ENCODE peak calls at places on chromosomes 1 and 21, in seven cellular contexts. N, A, K, V, X, C and U are unnamed samples.

GRCh38 chr1:30681782-30682181 is 41.6 kb downstream of the MATN1 start:
- DNase-seq in N (no peak), A (no peak), K (peak; percentile 28), V (no peak), X (no peak), C (no peak), U (no peak)

GRCh38 chr1:228765543-228765942 is 30.3 kb downstream of the RHOU start:
- DNase-seq in N (no peak), A (no peak), K (no peak), V (no peak), X (no peak), C (no peak), U (no peak)

GRCh38 chr1:165355977-165356811 is at the start of gene LMX1A:
- DNase-seq in N (peak; percentile 68), A (peak; percentile 57), K (no peak), V (no peak), X (no peak), C (no peak), U (peak; percentile 20)

GRCh38 chr1:70667771-70668170 is 256.7 kb downstream of the CTH start:
- DNase-seq in N (no peak), A (no peak), K (no peak), V (no peak), X (no peak), C (no peak), U (no peak)

GRCh38 chr1:231241751-231242150 is 739 bp downstream of the GNPAT start:
- DNase-seq in N (peak; percentile 16), A (no peak), K (no peak), V (peak; percentile 38), X (no peak), C (no peak), U (peak; percentile 7)

GRCh38 chr1:234262754-234263105 is 110.5 kb upstream of the COA6 start:
- DNase-seq in N (no peak), A (no peak), K (no peak), V (no peak), X (no peak), C (no peak), U (no peak)

GRCh38 chr1:16905112-16905855 is 9.5 kb downstream of the RNU1-2 start:
- DNase-seq in N (peak; percentile 76), A (peak; percentile 66), K (no peak), V (peak; percentile 77), X (peak; percentile 44), C (peak; percentile 27), U (no peak)

GRCh38 chr1:153827168-153827964 is 52.2 kb downstream of the SLC27A3 start:
- DNase-seq in N (no peak), A (no peak), K (no peak), V (no peak), X (no peak), C (no peak), U (no peak)

GRCh38 chr1:150364231-150365003 is 470 bp downstream of the RPRD2 start:
- DNase-seq in N (peak; percentile 89), A (peak; percentile 64), K (peak; percentile 80), V (peak; percentile 78), X (peak; percentile 83), C (peak; percentile 68), U (peak; percentile 50)

GRCh38 chr1:90558126-90558525 is 159.0 kb downstream of the BARHL2 start:
- DNase-seq in N (no peak), A (no peak), K (no peak), V (no peak), X (no peak), C (no peak), U (no peak)

GRCh38 chr1:147622731-147623130 is 47.6 kb downstream of the ACP6 start:
- DNase-seq in N (no peak), A (no peak), K (no peak), V (no peak), X (no peak), C (no peak), U (no peak)

GRCh38 chr1:5973771-5974170 is 18.5 kb downstream of the NPHP4 start:
- DNase-seq in N (peak; percentile 41), A (peak; percentile 35), K (peak; percentile 28), V (no peak), X (peak; percentile 82), C (no peak), U (no peak)

GRCh38 chr1:29032839-29033238 is 90.9 kb downstream of the TMEM200B start:
- DNase-seq in N (no peak), A (no peak), K (no peak), V (no peak), X (no peak), C (no peak), U (no peak)

GRCh38 chr1:84031928-84032327 is 33.0 kb upstream of the TTLL7 start:
- DNase-seq in N (no peak), A (no peak), K (no peak), V (no peak), X (no peak), C (no peak), U (no peak)

GRCh38 chr1:245121523-245121922 is 33.3 kb upstream of the KIF26B start:
- DNase-seq in N (no peak), A (peak; percentile 40), K (no peak), V (no peak), X (no peak), C (no peak), U (no peak)

GRCh38 chr1:217135987-217136894 is 413.0 kb upstream of the ESRRG start:
- DNase-seq in N (peak; percentile 45), A (peak; percentile 54), K (no peak), V (no peak), X (no peak), C (no peak), U (no peak)

GRCh38 chr21:25313891-25314646 is 293.2 kb downstream of the MRPL39 start:
- DNase-seq in N (no peak), A (no peak), K (no peak), V (peak; percentile 63), X (no peak), C (no peak), U (no peak)

GRCh38 chr1:8303876-8304275 is 14.0 kb upstream of the SLC45A1 start:
- DNase-seq in N (no peak), A (no peak), K (no peak), V (no peak), X (no peak), C (no peak), U (no peak)

GRCh38 chr1:6489799-6490180 is 1.7 kb downstream of the PLEKHG5 start:
- DNase-seq in N (peak; percentile 88), A (peak; percentile 82), K (no peak), V (peak; percentile 91), X (peak; percentile 76), C (peak; percentile 68), U (no peak)

GRCh38 chr1:218660678-218661053 is 315.5 kb downstream of the TGFB2 start:
- DNase-seq in N (no peak), A (no peak), K (no peak), V (peak; percentile 98), X (no peak), C (no peak), U (no peak)

GRCh38 chr1:83932281-83932680 is 66.7 kb downstream of the TTLL7 start:
- DNase-seq in N (no peak), A (no peak), K (no peak), V (no peak), X (no peak), C (no peak), U (no peak)

GRCh38 chr1:41806472-41807155 is 112.1 kb downstream of the HIVEP3 start:
- DNase-seq in N (no peak), A (no peak), K (no peak), V (no peak), X (no peak), C (no peak), U (no peak)

GRCh38 chr1:208081972-208082371 is 162.2 kb downstream of the PLXNA2 start:
- DNase-seq in N (peak; percentile 75), A (peak; percentile 60), K (no peak), V (no peak), X (no peak), C (no peak), U (no peak)

GRCh38 chr1:209390764-209391163 is 192.8 kb upstream of the CAMK1G start:
- DNase-seq in N (no peak), A (no peak), K (no peak), V (no peak), X (no peak), C (no peak), U (no peak)

GRCh38 chr1:51629918-51630317 is 13.0 kb downstream of the OSBPL9 start:
- DNase-seq in N (no peak), A (no peak), K (no peak), V (no peak), X (no peak), C (no peak), U (no peak)

GRCh38 chr21:37873655-37874054 is 42.6 kb downstream of the KCNJ6 start:
- DNase-seq in N (no peak), A (no peak), K (no peak), V (peak; percentile 8), X (no peak), C (no peak), U (no peak)

GRCh38 chr1:68322837-68323687 is 90.7 kb upstream of the WLS start:
- DNase-seq in N (no peak), A (no peak), K (no peak), V (no peak), X (no peak), C (no peak), U (peak; percentile 37)

DNA sequence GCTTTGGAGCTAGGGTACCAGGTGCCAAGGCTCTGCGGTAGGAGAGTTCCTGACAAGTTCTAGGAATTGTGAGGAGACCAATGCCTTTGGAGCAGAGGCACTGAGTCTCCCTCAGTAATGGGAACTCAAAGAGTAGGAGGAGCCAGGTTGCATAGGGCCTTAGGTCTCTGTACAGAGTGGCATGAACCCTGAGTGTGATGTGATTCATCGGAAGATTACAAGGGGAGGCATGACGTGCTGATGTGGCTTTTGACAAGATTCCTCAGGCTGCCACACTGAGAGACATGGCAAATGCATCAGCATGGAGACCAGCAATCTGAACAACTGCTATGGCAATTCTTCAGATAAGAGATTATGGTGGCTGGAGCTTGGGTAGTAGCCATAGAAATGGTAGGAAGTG is 94.6 kb upstream of the SLC44A3 start:
- DNase-seq in N (no peak), A (no peak), K (no peak), V (peak; percentile 11), X (no peak), C (no peak), U (no peak)
- H3K27ac ChIP-seq in N (no peak overlapping the region), A (no peak overlapping the region), K (no peak overlapping the region), V (no peak overlapping the region), X (no peak overlapping the region), C (no peak overlapping the region), U (no peak overlapping the region)

DNA sequence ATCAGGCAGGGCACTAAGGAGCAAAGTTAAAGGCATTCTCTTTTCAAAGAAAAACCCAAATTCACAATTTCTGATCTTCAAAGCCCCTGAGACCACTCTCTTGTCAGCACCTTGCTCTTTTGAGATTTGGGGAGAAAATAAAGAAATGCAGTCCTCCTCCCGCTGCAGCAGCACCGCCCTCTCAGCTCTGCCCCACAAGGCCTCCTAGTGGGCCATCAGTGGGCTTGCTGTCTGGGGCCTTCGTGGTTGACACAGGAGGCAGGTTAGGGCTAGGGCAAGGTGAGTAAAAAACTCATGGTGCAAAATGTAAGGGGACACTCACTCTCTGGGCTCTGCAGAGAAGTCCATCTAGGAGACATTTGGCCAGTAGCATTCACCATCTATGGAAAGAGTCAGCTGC is 67.4 kb upstream of the CTTNBP2NL start:
- DNase-seq in N (no peak), A (no peak), K (no peak), V (no peak), X (no peak), C (no peak), U (no peak)
- TF ChIP-seq CTCF in N (no peak), A (peak; percentile 28), K (no peak), V (no peak), X (no peak), C (no peak), U (no peak)

GRCh38 chr1:12629974-12630760 is 12.2 kb upstream of the DHRS3 start:
- DNase-seq in N (no peak), A (no peak), K (no peak), V (no peak), X (no peak), C (no peak), U (no peak)
- H3K27ac ChIP-seq in N (peak overlapping the region; percentile 46), A (no peak overlapping the region), K (no peak overlapping the region), V (no peak overlapping the region), X (no peak overlapping the region), C (no peak overlapping the region), U (no peak overlapping the region)

GRCh38 chr1:225509376-225509707 is 81.5 kb upstream of the LBR start:
- DNase-seq in N (peak; percentile 51), A (no peak), K (no peak), V (no peak), X (no peak), C (no peak), U (no peak)
- TF ChIP-seq CTCF in N (no peak), A (no peak), K (no peak), V (no peak), X (no peak), C (no peak), U (no peak)